ENCODE peak calls at places on chromosomes 11 and 22, in ten cellular contexts. F, A, E, U, I, D, X, B, Z and Q are unnamed samples.

GRCh38 chr11:27201454-27202302 is 161.1 kb downstream of the BBOX1 start:
- DNase-seq in F (peak; percentile 46), A (peak; percentile 63), E (peak; percentile 48), U (no peak), I (peak; percentile 64), D (peak; percentile 98), X (no peak), B (peak; percentile 68), Z (peak; percentile 32), Q (peak; percentile 95)

GRCh38 chr11:72239296-72239848 is 4.6 kb downstream of the PHOX2A start:
- DNase-seq in F (peak; percentile 80), A (peak; percentile 82), E (peak; percentile 38), U (peak; percentile 83), I (no peak), D (peak; percentile 83), X (no peak), B (peak; percentile 71), Z (peak; percentile 78), Q (peak; percentile 61)

GRCh38 chr22:30370681-30371080 is 13.9 kb downstream of the CCDC157 start:
- DNase-seq in F (no peak), A (no peak), E (no peak), U (no peak), I (no peak), D (no peak), X (no peak), B (no peak), Z (no peak), Q (no peak)

GRCh38 chr22:48752451-48753380 is 1075.0 kb downstream of the BRD1 start:
- DNase-seq in F (no peak), A (no peak), E (no peak), U (no peak), I (no peak), D (no peak), X (no peak), B (no peak), Z (no peak), Q (no peak)

GRCh38 chr22:28442951-28443876 is 236.4 kb downstream of the TTC28 start:
- DNase-seq in F (peak; percentile 55), A (peak; percentile 63), E (peak; percentile 76), U (peak; percentile 79), I (no peak), D (peak; percentile 80), X (no peak), B (peak; percentile 60), Z (peak; percentile 86), Q (peak; percentile 67)

GRCh38 chr22:24147666-24148065 is 33.6 kb upstream of the SUSD2 start:
- DNase-seq in F (no peak), A (no peak), E (no peak), U (no peak), I (no peak), D (no peak), X (no peak), B (no peak), Z (no peak), Q (no peak)

GRCh38 chr11:75474878-75475766 is 42.1 kb upstream of the KLHL35 start:
- DNase-seq in F (peak; percentile 59), A (peak; percentile 69), E (peak; percentile 62), U (peak; percentile 74), I (no peak), D (peak; percentile 47), X (no peak), B (peak; percentile 66), Z (peak; percentile 95), Q (peak; percentile 75)

GRCh38 chr11:77201991-77202841 is 74.2 kb downstream of the MYO7A start:
- DNase-seq in F (no peak), A (peak; percentile 38), E (no peak), U (peak; percentile 52), I (no peak), D (no peak), X (no peak), B (no peak), Z (no peak), Q (no peak)

GRCh38 chr22:32511274-32511673 is 36.7 kb downstream of the FBXO7 start:
- DNase-seq in F (no peak), A (no peak), E (no peak), U (no peak), I (no peak), D (no peak), X (no peak), B (no peak), Z (no peak), Q (no peak)

GRCh38 chr11:119618208-119618909 is 110.6 kb downstream of the NECTIN1 start:
- DNase-seq in F (peak; percentile 25), A (peak; percentile 68), E (no peak), U (no peak), I (no peak), D (peak; percentile 41), X (peak; percentile 46), B (peak; percentile 36), Z (no peak), Q (no peak)

GRCh38 chr11:119615003-119615878 is 113.8 kb downstream of the NECTIN1 start:
- DNase-seq in F (no peak), A (no peak), E (peak; percentile 90), U (no peak), I (peak; percentile 30), D (no peak), X (peak; percentile 19), B (no peak), Z (no peak), Q (no peak)

GRCh38 chr11:119615879-119616190 is 113.2 kb downstream of the NECTIN1 start:
- DNase-seq in F (no peak), A (no peak), E (no peak), U (no peak), I (no peak), D (no peak), X (no peak), B (no peak), Z (no peak), Q (no peak)

GRCh38 chr11:119616586-119617342 is 112.2 kb downstream of the NECTIN1 start:
- DNase-seq in F (no peak), A (no peak), E (no peak), U (no peak), I (no peak), D (no peak), X (no peak), B (no peak), Z (no peak), Q (no peak)

DNA sequence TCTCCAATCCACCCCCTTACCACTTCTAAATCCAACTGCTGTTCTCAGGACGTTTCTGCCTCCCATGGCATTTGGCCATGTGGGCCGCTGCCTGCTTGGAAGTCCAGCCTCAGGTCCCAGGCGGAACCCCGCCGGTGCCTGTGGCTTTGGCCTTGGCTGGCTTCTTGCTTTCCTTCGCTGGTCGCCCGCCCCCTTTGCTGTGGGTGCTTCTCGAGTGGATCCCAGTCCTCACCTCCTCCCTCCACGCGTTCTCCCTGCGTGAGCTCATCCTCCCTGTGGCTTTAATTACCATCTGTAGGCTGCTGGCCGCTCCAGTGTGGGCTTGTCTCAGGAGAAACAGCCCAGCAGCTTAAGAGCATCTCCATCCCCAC is 111.7 kb downstream of the NECTIN1 start:
- DNase-seq in F (no peak), A (no peak), E (no peak), U (no peak), I (no peak), D (no peak), X (no peak), B (no peak), Z (no peak), Q (no peak)
- H3K27ac ChIP-seq in F (no peak overlapping the region), A (no peak overlapping the region), E (no peak overlapping the region), U (no peak overlapping the region), I (no peak overlapping the region), D (no peak overlapping the region), X (peak overlapping the region; percentile 94), B (no peak overlapping the region), Z (no peak overlapping the region), Q (no peak overlapping the region)

GRCh38 chr11:67006029-67006884 is 16.7 kb upstream of the SYT12 start:
- DNase-seq in F (peak; percentile 39), A (no peak), E (no peak), U (no peak), I (no peak), D (no peak), X (no peak), B (no peak), Z (peak; percentile 88), Q (no peak)
- H3K27ac ChIP-seq in F (no peak overlapping the region), A (no peak overlapping the region), E (no peak overlapping the region), U (no peak overlapping the region), I (no peak overlapping the region), D (no peak overlapping the region), X (no peak overlapping the region), B (no peak overlapping the region), Z (no peak overlapping the region), Q (no peak overlapping the region)

GRCh38 chr11:3893311-3893710 is 37.8 kb downstream of the STIM1 start:
- DNase-seq in F (no peak), A (no peak), E (no peak), U (no peak), I (no peak), D (no peak), X (no peak), B (no peak), Z (no peak), Q (no peak)
- H3K27ac ChIP-seq in F (no peak overlapping the region), A (peak overlapping the region; percentile 78), E (no peak overlapping the region), U (peak overlapping the region; percentile 65), I (no peak overlapping the region), D (no peak overlapping the region), X (no peak overlapping the region), B (peak overlapping the region; percentile 61), Z (no peak overlapping the region), Q (no peak overlapping the region)

DNA sequence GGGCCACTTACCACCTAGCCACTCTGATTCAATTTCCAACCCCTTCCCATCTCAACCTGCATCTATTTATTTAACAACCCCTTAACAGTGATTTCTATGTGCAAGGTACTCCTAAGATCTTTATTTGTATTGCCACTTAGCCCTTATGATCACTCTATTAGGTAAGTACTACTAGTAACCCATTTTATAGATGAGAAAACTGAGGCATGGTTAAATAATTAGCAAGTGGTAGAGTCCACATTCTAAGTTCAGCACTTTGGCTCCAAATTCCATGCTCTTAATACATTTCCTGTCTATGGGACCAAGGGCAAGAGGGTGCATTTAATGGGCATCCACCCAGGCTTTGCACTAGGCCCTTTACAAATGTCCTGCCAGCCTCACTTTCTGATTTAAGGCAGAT is 38.1 kb upstream of the CSNK2A3 start:
- DNase-seq in F (no peak), A (no peak), E (no peak), U (no peak), I (no peak), D (no peak), X (no peak), B (no peak), Z (no peak), Q (no peak)
- H3K27ac ChIP-seq in F (no peak overlapping the region), A (no peak overlapping the region), E (no peak overlapping the region), U (no peak overlapping the region), I (no peak overlapping the region), D (no peak overlapping the region), X (no peak overlapping the region), B (no peak overlapping the region), Z (no peak overlapping the region), Q (no peak overlapping the region)

GRCh38 chr11:63838682-63839507 is at the start of gene MARK2:
- DNase-seq in F (peak; percentile 99), A (peak; percentile 97), E (peak; percentile 96), U (peak; percentile 98), I (peak; percentile 86), D (peak; percentile 99), X (peak; percentile 95), B (peak; percentile 97), Z (peak; percentile 99), Q (peak; percentile 98)
- H3K27ac ChIP-seq in F (peak within 1 kb of the TSS; percentile 83), A (peak within 1 kb of the TSS; percentile 84), E (peak within 1 kb of the TSS; percentile 57), U (peak within 1 kb of the TSS; percentile 81), I (peak within 1 kb of the TSS; percentile 88), D (peak within 1 kb of the TSS; percentile 64), X (peak within 1 kb of the TSS; percentile 60), B (peak within 1 kb of the TSS; percentile 88), Z (peak within 1 kb of the TSS; percentile 39), Q (peak within 1 kb of the TSS; percentile 90)